ENCODE peak calls at places on chromosomes 2 and 18, in nine cellular contexts. C is adrenal gland, T is breast epithelium, J is transverse colon, F is A549, E is sigmoid colon, O is spleen, R is ovary, Z is IMR-90. X is an unnamed sample. For H3K4me1, the result is how much of the 10 kb centered on the place peaks cover.

GRCh38 chr2:86035883-86036789 is 69.5 kb downstream of the POLR1A start:
- DNase-seq in R (peak), F (no peak), E (peak), O (peak), C (peak), T (no peak), Z (peak), J (peak), X (peak)

GRCh38 chr18:33593261-33593660 is 15.2 kb downstream of the ASXL3 start:
- DNase-seq in Z (no peak), F (no peak), E (no peak), R (no peak), C (no peak), T (no peak), J (no peak), O (no peak), X (no peak)

GRCh38 chr2:96530474-96531357 is 5.8 kb upstream of the ARID5A start:
- DNase-seq in C (no peak), E (peak), F (no peak), T (no peak), O (no peak), J (no peak), Z (no peak), R (no peak), X (no peak)

GRCh38 chr2:6928452-6928851 is 11.2 kb downstream of the RNF144A start:
- DNase-seq in Z (no peak), J (no peak), T (no peak), O (no peak), F (no peak), E (no peak), C (no peak), R (no peak), X (no peak)

GRCh38 chr2:185385157-185385556 is 353.4 kb upstream of the FSIP2 start:
- DNase-seq in E (no peak), J (no peak), O (no peak), Z (no peak), T (no peak), R (no peak), F (no peak), C (no peak), X (no peak)

GRCh38 chr2:71458413-71459083 is 5.2 kb downstream of the DYSF start:
- DNase-seq in E (no peak), F (no peak), T (no peak), O (no peak), J (no peak), Z (peak), R (no peak), C (no peak), X (no peak)

GRCh38 chr2:238158807-238159539 is at the start of gene ERFE:
- DNase-seq in J (peak), Z (peak), O (peak), R (peak), T (no peak), C (no peak), F (peak), E (no peak), X (no peak)

GRCh38 chr2:12694990-12695774 is 21.6 kb upstream of the TRIB2 start:
- DNase-seq in R (no peak), E (no peak), O (no peak), C (no peak), F (no peak), T (no peak), Z (no peak), J (no peak), X (no peak)

GRCh38 chr2:197710424-197711042 is 5.4 kb downstream of the MARS2 start:
- DNase-seq in R (no peak), C (no peak), F (no peak), E (no peak), Z (no peak), J (no peak), T (no peak), O (no peak), X (no peak)

GRCh38 chr2:23069935-23070334 is 315.0 kb upstream of the KLHL29 start:
- DNase-seq in C (no peak), O (no peak), R (no peak), Z (no peak), J (no peak), F (no peak), E (no peak), T (no peak), X (no peak)
- H3K4me1 ChIP-seq in C (under half), O (under half), R (under half), Z (under half), J (under half), F (under half), E (under half), T (under half), X (under half)

GRCh38 chr2:216695401-216695821 is at the start of gene IGFBP5:
- DNase-seq in T (peak), E (peak), R (peak), J (peak), Z (peak), O (no peak), F (no peak), C (peak), X (no peak)
- TF ChIP-seq POLR2A in T (no peak), E (peak), R (peak), J (peak), Z (peak), O (no peak), F (no peak), C (peak), X (peak)

DNA sequence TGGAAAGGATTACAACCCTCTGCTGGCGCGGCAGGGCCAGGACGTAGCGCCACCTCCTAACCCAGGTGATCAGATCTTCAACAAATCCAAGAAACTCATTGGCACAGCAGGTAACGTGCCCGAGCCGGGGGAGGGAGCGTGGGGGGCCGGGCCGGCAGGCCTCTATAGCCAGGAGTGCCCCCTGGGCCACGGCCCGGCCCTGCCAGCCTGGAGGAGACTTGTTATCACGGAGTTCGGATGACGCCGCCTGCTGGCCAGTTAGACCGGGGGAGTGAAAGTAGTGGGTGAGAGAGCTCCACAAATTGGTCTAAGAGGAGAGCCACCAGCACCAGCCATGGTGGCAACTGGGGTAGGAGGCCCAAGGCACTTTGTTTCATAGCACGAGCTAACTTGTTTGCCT is 8.6 kb upstream of the TMEM214 start:
- DNase-seq in Z (no peak), C (no peak), F (peak), R (no peak), T (no peak), O (no peak), E (no peak), J (no peak), X (no peak)
- TF ChIP-seq CTCF in Z (no peak), C (no peak), F (peak), R (no peak), T (no peak), O (no peak), E (no peak), J (no peak), X (no peak)

GRCh38 chr2:47519604-47520301 is 116.8 kb downstream of the MSH2 start:
- DNase-seq in J (no peak), C (no peak), F (no peak), T (no peak), R (no peak), E (no peak), Z (no peak), O (no peak), X (no peak)

GRCh38 chr2:47520825-47521665 is 118.1 kb downstream of the MSH2 start:
- DNase-seq in E (no peak), F (peak), R (peak), O (peak), J (peak), C (peak), Z (peak), T (no peak), X (peak)

GRCh38 chr2:47519147-47519537 is 116.2 kb downstream of the MSH2 start:
- DNase-seq in T (no peak), C (no peak), O (no peak), R (no peak), Z (no peak), J (no peak), E (no peak), F (no peak), X (no peak)

GRCh38 chr2:47520302-47520630 is 117.3 kb downstream of the MSH2 start:
- DNase-seq in T (no peak), O (no peak), Z (no peak), J (no peak), F (no peak), E (no peak), C (no peak), R (no peak), X (no peak)

DNA sequence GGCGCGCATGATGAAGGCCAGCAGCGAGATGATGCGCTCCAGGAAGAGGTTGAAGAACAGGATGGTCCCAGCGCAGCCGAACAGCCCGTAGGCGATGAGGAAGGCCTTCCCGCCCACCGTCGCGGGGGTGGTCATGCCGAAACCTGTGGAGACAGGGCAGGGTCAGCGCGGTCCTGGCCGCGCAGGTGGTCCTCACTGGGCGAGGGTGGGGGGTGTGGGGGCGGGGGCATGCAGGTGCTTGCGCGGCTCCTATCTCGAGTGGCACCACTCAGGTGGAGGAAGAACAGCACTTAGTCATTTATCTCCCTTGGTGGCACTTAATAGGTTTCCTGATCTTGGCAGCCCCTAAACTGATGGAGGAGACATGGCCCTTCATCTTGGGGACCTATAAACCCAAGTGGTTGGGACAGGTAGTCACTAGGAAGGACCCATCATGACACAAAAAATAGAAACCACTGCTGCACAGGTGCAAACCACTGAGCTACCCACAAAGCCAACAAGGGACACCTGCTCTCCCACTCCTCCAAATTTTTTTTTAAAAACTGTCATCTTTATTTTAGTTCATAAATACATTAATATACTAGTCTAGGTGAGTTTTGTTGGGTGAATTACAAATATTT is 118.8 kb downstream of the MSH2 start:
- DNase-seq in C (no peak), F (no peak), E (no peak), J (no peak), R (no peak), T (no peak), Z (no peak), O (no peak), X (no peak)
- H3K4me1 ChIP-seq in C (under half), F (under half), E (under half), J (under half), R (under half), T (under half), Z (under half), O (under half), X (under half)

GRCh38 chr2:218395090-218395444 is 4.6 kb upstream of the CTDSP1 start:
- DNase-seq in C (no peak), O (no peak), R (no peak), F (no peak), J (no peak), Z (no peak), T (no peak), E (no peak), X (no peak)

GRCh38 chr2:218396688-218397501 is 2.8 kb upstream of the CTDSP1 start:
- DNase-seq in Z (peak), E (peak), J (peak), F (peak), O (peak), T (peak), R (peak), C (peak), X (no peak)

GRCh38 chr2:218394298-218395089 is 5.2 kb upstream of the CTDSP1 start:
- DNase-seq in J (no peak), Z (no peak), F (no peak), T (no peak), O (no peak), E (peak), C (no peak), R (peak), X (no peak)

GRCh38 chr2:218395456-218395825 is 4.2 kb upstream of the CTDSP1 start:
- DNase-seq in R (peak), C (no peak), F (no peak), O (peak), Z (no peak), T (no peak), E (peak), J (peak), X (no peak)

DNA sequence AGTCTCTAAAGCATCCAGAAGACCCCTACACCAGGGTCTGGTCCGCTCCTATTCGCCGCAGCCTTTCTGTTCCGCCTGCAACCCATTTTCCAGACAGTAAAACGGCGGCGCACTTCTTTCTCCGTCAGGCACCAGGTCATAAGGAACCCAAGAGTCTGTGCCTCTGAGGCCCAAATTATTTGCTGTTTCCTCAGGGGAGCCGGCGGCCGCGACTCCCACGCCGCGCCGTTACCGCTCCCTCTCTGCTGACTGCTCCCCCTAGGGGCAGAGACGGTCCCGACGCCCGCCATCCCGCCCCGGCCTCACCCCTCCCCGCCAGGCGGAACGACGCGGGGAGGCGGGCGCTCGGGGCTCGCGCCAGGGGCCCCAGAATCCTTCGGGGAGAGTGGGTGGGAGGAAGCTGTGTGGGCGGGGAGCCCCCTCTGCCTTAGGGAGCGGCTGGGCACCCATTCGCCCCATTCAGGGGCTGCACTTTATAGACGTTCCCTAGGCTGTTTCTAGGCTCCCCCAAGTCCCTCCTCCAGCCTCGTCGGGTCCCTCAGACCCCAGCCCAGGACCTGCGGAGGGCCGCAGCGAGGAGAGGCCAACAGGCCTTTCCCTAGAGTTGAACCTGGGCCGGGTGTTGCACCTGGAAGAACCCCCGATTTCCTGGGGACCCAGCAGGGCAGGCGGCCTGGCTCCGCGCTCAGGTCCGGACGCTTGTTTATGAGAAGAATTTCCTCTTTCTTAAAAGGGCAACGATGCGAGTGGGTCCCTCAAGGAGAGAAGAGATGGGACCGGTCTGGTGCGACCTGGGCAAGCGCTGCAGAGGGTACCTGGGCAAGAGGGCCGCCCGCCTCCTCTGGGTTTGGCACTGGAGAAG is 3.6 kb upstream of the CTDSP1 start:
- DNase-seq in F (peak), O (peak), C (peak), Z (peak), E (peak), R (peak), J (peak), T (peak), X (peak)
- TF ChIP-seq POLR2A in F (no peak), O (peak), C (peak), Z (no peak), E (peak), R (peak), J (peak), T (peak), X (no peak)

GRCh38 chr2:88765154-88765948 is 73.9 kb downstream of the RPIA start:
- DNase-seq in J (peak), C (peak), E (no peak), R (no peak), O (peak), T (no peak), F (no peak), Z (peak), X (no peak)

GRCh38 chr2:88764141-88764849 is 72.8 kb downstream of the RPIA start:
- DNase-seq in T (no peak), R (no peak), J (no peak), Z (no peak), E (no peak), F (no peak), O (no peak), C (no peak), X (no peak)

GRCh38 chr2:88757025-88757424 is 65.6 kb downstream of the RPIA start:
- DNase-seq in J (no peak), T (no peak), E (no peak), F (no peak), C (no peak), Z (no peak), O (no peak), R (no peak), X (no peak)

GRCh38 chr2:88764850-88765153 is 73.3 kb downstream of the RPIA start:
- DNase-seq in O (no peak), E (no peak), T (no peak), F (no peak), C (no peak), J (no peak), R (no peak), Z (no peak), X (no peak)

GRCh38 chr2:88760819-88761598 is 69.5 kb downstream of the RPIA start:
- DNase-seq in C (no peak), O (no peak), E (no peak), J (no peak), Z (no peak), T (no peak), F (no peak), R (no peak), X (no peak)
- TF ChIP-seq CTCF in C (no peak), O (no peak), E (no peak), J (no peak), Z (no peak), T (no peak), F (no peak), R (no peak), X (no peak)

GRCh38 chr2:72747344-72747743 is 78.5 kb downstream of the EXOC6B start:
- DNase-seq in O (no peak), Z (no peak), E (no peak), C (no peak), F (no peak), J (no peak), T (no peak), R (no peak), X (no peak)
- H3K4me1 ChIP-seq in O (under half), Z (under half), E (under half), C (under half), F (under half), J (under half), T (under half), R (under half), X (under half)

X was measured in esophagus squamous epithelium.